ENCODE peak calls at places on chromosomes 5 and 9, in six cellular contexts. Z, S, C, R, X and M are unnamed samples.

GRCh38 chr5:60830581-60831127 is 13.4 kb downstream of the ELOVL7 start:
- DNase-seq in Z (no peak), C (no peak), R (no peak), X (no peak), S (no peak), M (no peak)

GRCh38 chr5:121962943-121963342 is 1.2 kb downstream of the SRFBP1 start:
- DNase-seq in Z (no peak), R (no peak), S (no peak), X (no peak), C (no peak), M (no peak)

GRCh38 chr9:10062629-10063395 is 550.0 kb downstream of the PTPRD start:
- DNase-seq in C (no peak), S (no peak), Z (no peak), X (no peak), R (no peak), M (no peak)

GRCh38 chr9:113737414-113738271 is 138.5 kb upstream of the ZNF618 start:
- DNase-seq in R (peak; percentile 17), Z (peak; percentile 32), X (peak; percentile 55), S (peak; percentile 92), C (no peak), M (peak; percentile 58)

GRCh38 chr5:88825782-88826110 is 57.2 kb downstream of the MEF2C start:
- DNase-seq in C (no peak), S (no peak), Z (no peak), X (no peak), R (no peak), M (peak; percentile 77)

GRCh38 chr9:84323777-84324317 is 16.7 kb downstream of the SLC28A3 start:
- DNase-seq in S (no peak), C (no peak), X (no peak), Z (no peak), R (no peak), M (no peak)

GRCh38 chr5:132753135-132753987 is 6.1 kb downstream of the CCNI2 start:
- DNase-seq in Z (peak; percentile 8), C (no peak), X (no peak), S (peak; percentile 57), R (no peak), M (no peak)

GRCh38 chr5:91122663-91123062 is 260.5 kb downstream of the ARRDC3 start:
- DNase-seq in S (no peak), R (no peak), C (no peak), Z (no peak), X (no peak), M (no peak)

GRCh38 chr5:52788505-52788821 is 747 bp downstream of the ITGA1 start:
- DNase-seq in Z (no peak), C (no peak), X (no peak), S (no peak), R (no peak), M (no peak)

GRCh38 chr9:87119328-87119881 is 172.1 kb upstream of the GAS1 start:
- DNase-seq in C (no peak), Z (peak; percentile 17), R (no peak), X (no peak), S (no peak), M (peak; percentile 66)

GRCh38 chr5:109863752-109864151 is 174.0 kb downstream of the MAN2A1 start:
- DNase-seq in Z (no peak), X (no peak), C (no peak), S (no peak), R (no peak), M (no peak)

GRCh38 chr5:91850031-91850430 is 466.9 kb upstream of the ARRDC3 start:
- DNase-seq in X (no peak), S (no peak), C (no peak), Z (no peak), R (no peak), M (no peak)

GRCh38 chr5:1726469-1726865 is 73.2 kb downstream of the MRPL36 start:
- DNase-seq in C (no peak), R (no peak), S (no peak), Z (no peak), X (no peak), M (no peak)

GRCh38 chr5:149448831-149449714 is 70.0 kb upstream of the IL17B start:
- DNase-seq in Z (peak; percentile 63), C (no peak), R (no peak), X (no peak), S (peak; percentile 77), M (peak; percentile 61)

GRCh38 chr9:68546596-68547390 is 6.1 kb upstream of the TMEM252 start:
- DNase-seq in S (no peak), Z (no peak), R (no peak), C (no peak), X (no peak), M (no peak)

GRCh38 chr5:100855295-100855694 is 47.8 kb downstream of the ST8SIA4 start:
- DNase-seq in S (no peak), Z (no peak), C (no peak), R (no peak), X (no peak), M (no peak)
- H3K4me1 ChIP-seq in S (no peaks in the 10 kb centered on the region), Z (no peaks in the 10 kb centered on the region), C (no peaks in the 10 kb centered on the region), R (no peaks in the 10 kb centered on the region), X (no peaks in the 10 kb centered on the region), M (no peaks in the 10 kb centered on the region)

GRCh38 chr5:180328296-180329137 is 24.6 kb downstream of the GFPT2 start:
- DNase-seq in X (peak; percentile 79), Z (peak; percentile 86), S (peak; percentile 95), C (peak; percentile 82), R (peak; percentile 75), M (peak; percentile 85)

GRCh38 chr5:180330270-180330648 is 22.9 kb downstream of the GFPT2 start:
- DNase-seq in X (no peak), C (no peak), S (no peak), R (no peak), Z (no peak), M (no peak)

GRCh38 chr5:180327166-180327565 is 26.0 kb downstream of the GFPT2 start:
- DNase-seq in C (no peak), S (no peak), R (no peak), Z (no peak), X (no peak), M (no peak)

GRCh38 chr5:180329606-180330269 is 23.4 kb downstream of the GFPT2 start:
- DNase-seq in S (no peak), Z (no peak), X (no peak), R (no peak), C (no peak), M (no peak)

DNA sequence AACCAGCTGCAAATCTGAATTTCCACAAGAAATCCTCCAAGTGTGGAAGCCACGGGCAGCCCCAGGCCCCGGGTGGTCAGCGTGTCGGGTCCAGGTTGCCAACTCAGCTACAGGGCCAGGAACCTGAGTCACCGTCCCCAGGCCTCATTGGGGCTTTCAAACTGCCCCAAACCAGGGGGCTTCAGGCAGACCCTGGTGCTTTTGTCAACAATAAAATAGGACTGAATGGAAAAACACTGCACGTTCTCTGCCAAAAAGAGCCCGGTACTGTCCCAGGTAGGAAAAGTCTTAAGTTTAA is 24.0 kb downstream of the GFPT2 start:
- DNase-seq in Z (no peak), R (no peak), S (no peak), X (no peak), C (no peak), M (no peak)
- TF ChIP-seq CTCF in Z (no peak), R (no peak), S (no peak), X (no peak), C (no peak), M (no peak)

GRCh38 chr5:143133721-143134120 is 269.8 kb downstream of the NR3C1 start:
- DNase-seq in C (peak; percentile 47), R (no peak), Z (no peak), S (no peak), X (no peak), M (no peak)

GRCh38 chr5:143134900-143135299 is 268.6 kb downstream of the NR3C1 start:
- DNase-seq in R (no peak), Z (no peak), X (no peak), S (no peak), C (no peak), M (no peak)

GRCh38 chr5:143134269-143134668 is 269.2 kb downstream of the NR3C1 start:
- DNase-seq in Z (no peak), R (no peak), C (no peak), S (no peak), X (no peak), M (no peak)

GRCh38 chr5:143138839-143139238 is 264.6 kb downstream of the NR3C1 start:
- DNase-seq in R (no peak), Z (no peak), X (no peak), C (no peak), S (no peak), M (no peak)

DNA sequence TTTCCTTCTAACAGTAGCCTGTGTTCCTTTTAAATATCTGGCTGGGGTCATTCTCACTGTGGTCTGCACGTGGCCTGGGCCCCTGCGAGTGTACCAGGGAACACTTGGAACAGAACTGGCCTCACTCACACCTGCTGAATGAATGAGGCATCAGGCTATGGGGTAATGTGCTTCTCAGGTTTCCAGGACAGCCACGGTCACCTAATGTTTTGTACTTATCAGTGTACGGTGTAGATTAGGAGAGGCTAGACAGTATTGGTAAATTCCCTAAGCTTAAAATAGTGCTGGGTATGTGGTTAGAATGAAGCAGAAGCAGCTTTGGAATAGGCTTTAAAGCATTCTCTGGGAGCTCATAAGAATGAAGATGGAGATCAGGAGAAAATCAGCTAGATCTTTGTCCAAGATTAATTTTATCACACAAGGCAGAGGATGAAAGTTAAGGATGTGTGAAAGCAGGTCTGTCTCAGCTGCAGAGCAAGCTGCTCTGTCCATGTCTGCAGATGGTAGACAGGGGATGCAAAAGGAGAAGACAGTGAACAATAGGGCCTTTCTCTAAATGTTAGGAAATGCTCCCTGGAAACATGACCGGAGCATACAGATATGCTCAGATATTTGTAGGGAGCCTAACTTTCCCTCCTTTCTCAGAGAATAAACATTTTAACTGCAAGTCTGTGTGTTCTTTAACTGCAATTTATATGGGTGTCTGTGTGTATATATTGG is 267.5 kb downstream of the NR3C1 start:
- DNase-seq in Z (no peak), C (peak; percentile 42), R (no peak), S (no peak), X (no peak), M (no peak)
- H3K4me1 ChIP-seq in Z (no peaks in the 10 kb centered on the region), C (peaks cover 71% of the 10 kb centered on the region), R (no peaks in the 10 kb centered on the region), S (no peaks in the 10 kb centered on the region), X (peaks cover 5% of the 10 kb centered on the region), M (no peaks in the 10 kb centered on the region)

GRCh38 chr9:95091971-95092320 is 225.6 kb downstream of the FANCC start:
- DNase-seq in C (no peak), X (no peak), R (no peak), Z (no peak), S (no peak), M (no peak)

GRCh38 chr9:95092321-95093072 is 225.0 kb downstream of the FANCC start:
- DNase-seq in S (peak; percentile 34), Z (peak; percentile 57), C (no peak), R (peak; percentile 63), X (no peak), M (no peak)

GRCh38 chr9:95089916-95090791 is 227.4 kb downstream of the FANCC start:
- DNase-seq in S (no peak), Z (no peak), R (no peak), X (no peak), C (peak; percentile 72), M (no peak)

GRCh38 chr9:95091574-95091970 is 225.9 kb downstream of the FANCC start:
- DNase-seq in C (no peak), R (no peak), X (no peak), Z (no peak), S (no peak), M (no peak)

GRCh38 chr9:95090871-95091573 is 226.5 kb downstream of the FANCC start:
- DNase-seq in R (no peak), X (no peak), Z (no peak), C (no peak), S (no peak), M (no peak)
- TF ChIP-seq CTCF in R (no peak), X (no peak), Z (no peak), C (no peak), S (no peak), M (no peak)